ENCODE peak calls at places on chromosomes 7 and 10, in four cellular contexts. L is MM.1S; O is fibroblast of lung; G is CD8-positive, alpha-beta T cell. X is an unnamed sample. For H3K36me3 and H3K4me1, the result is how much of the 10 kb centered on the place peaks cover.

GRCh38 chr7:38660427-38661099 is 29.4 kb upstream of the AMPH start:
- DNase-seq in O (peak), L (peak), G (no peak), X (no peak)

GRCh38 chr10:99983280-99983988 is 26.3 kb downstream of the DNMBP start:
- DNase-seq in L (no peak), G (no peak), O (peak), X (peak)

GRCh38 chr10:96299383-96299782 is 4.9 kb upstream of the DNTT start:
- DNase-seq in G (peak), L (peak), O (no peak), X (no peak)

GRCh38 chr7:105680505-105681187 is 99.4 kb upstream of the EFCAB10 start:
- DNase-seq in O (no peak), G (no peak), L (no peak), X (no peak)

GRCh38 chr10:76618171-76618570 is 1019.4 kb downstream of the KCNMA1 start:
- DNase-seq in O (no peak), L (no peak), G (no peak), X (no peak)

GRCh38 chr10:12194752-12195271 is 879 bp downstream of the NUDT5 start:
- DNase-seq in L (peak), G (peak), O (peak), X (peak)

GRCh38 chr10:131259535-131259934 is 52.0 kb downstream of the TCERG1L start:
- DNase-seq in L (no peak), O (no peak), G (no peak), X (no peak)

GRCh38 chr10:17409170-17409733 is 45.1 kb downstream of the ST8SIA6 start:
- DNase-seq in O (no peak), G (peak), L (peak), X (no peak)

GRCh38 chr10:121080324-121080807 is 229.2 kb downstream of the WDR11 start:
- DNase-seq in L (no peak), G (no peak), O (no peak), X (no peak)

GRCh38 chr7:46215987-46216567 is 295.0 kb upstream of the IGFBP3 start:
- DNase-seq in L (no peak), O (peak), G (no peak), X (peak)

GRCh38 chr10:26269754-26270153 is 53.2 kb downstream of the GAD2 start:
- DNase-seq in G (no peak), L (peak), O (peak), X (no peak)

GRCh38 chr7:85464042-85464651 is 277.3 kb upstream of the SEMA3D start:
- DNase-seq in O (no peak), G (no peak), L (peak), X (no peak)

GRCh38 chr7:120609136-120609753 is 248.7 kb downstream of the TSPAN12 start:
- DNase-seq in O (no peak), G (no peak), L (no peak), X (no peak)

GRCh38 chr10:72375173-72375572 is 20.5 kb upstream of the DNAJB12 start:
- DNase-seq in L (no peak), G (no peak), O (peak), X (no peak)

GRCh38 chr7:100572281-100572948 is 1.3 kb downstream of the SAP25 start:
- DNase-seq in O (no peak), L (no peak), G (no peak), X (no peak)

GRCh38 chr7:119343289-119343688 is 929.7 kb upstream of the KCND2 start:
- DNase-seq in O (no peak), L (no peak), G (no peak), X (no peak)

GRCh38 chr7:91912500-91912899 is 28.2 kb upstream of the AKAP9 start:
- DNase-seq in G (no peak), L (no peak), O (peak), X (no peak)

GRCh38 chr7:101134399-101134980 is 7.6 kb downstream of the SERPINE1 start:
- DNase-seq in O (peak), L (no peak), G (no peak), X (no peak)

GRCh38 chr10:120506674-120507073 is 49.6 kb downstream of the PLPP4 start:
- DNase-seq in L (no peak), G (no peak), O (peak), X (no peak)

DNA sequence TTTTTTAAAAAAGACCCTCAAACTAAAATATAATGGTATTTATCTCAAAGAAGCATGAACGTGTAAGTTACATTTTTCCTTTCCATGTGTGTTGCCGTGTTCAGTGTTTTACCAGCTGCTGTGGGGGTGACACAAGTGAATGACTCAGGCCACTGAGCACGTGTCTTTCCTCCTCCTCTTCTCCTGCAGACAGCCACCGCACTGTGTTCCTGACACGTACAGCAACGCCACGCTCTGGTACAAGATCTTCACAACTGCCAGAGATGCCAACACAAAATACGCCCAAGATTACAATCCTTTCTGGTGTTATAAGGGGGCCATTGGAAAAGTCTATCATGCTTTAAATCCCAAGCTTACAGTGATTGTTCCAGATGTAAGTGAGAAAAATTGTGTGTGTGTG is 29.7 kb downstream of the TMEM248 start:
- DNase-seq in G (no peak), O (peak), L (no peak), X (no peak)
- H3K36me3 ChIP-seq in G (half or more), O (under half), L (under half), X (under half)

GRCh38 chr10:80878330-80878729 is 340.6 kb downstream of the SH2D4B start:
- DNase-seq in L (no peak), O (no peak), G (no peak), X (no peak)
- TF ChIP-seq CTCF in L (no peak), O (no peak), G (no peak), X (no peak)

GRCh38 chr10:114683162-114683561 is 25.1 kb upstream of the ABLIM1 start:
- DNase-seq in G (no peak), L (no peak), O (peak), X (no peak)

GRCh38 chr10:114684822-114685209 is 26.7 kb upstream of the ABLIM1 start:
- DNase-seq in L (no peak), G (no peak), O (peak), X (peak)

GRCh38 chr10:114684085-114684821 is 26.2 kb upstream of the ABLIM1 start:
- DNase-seq in O (peak), L (no peak), G (no peak), X (peak)

GRCh38 chr10:114682532-114682931 is 24.5 kb upstream of the ABLIM1 start:
- DNase-seq in O (peak), G (no peak), L (no peak), X (no peak)

GRCh38 chr10:114683593-114683992 is 25.5 kb upstream of the ABLIM1 start:
- DNase-seq in G (no peak), L (no peak), O (no peak), X (no peak)
- H3K4me1 ChIP-seq in G (under half), L (under half), O (under half), X (under half)

DNA sequence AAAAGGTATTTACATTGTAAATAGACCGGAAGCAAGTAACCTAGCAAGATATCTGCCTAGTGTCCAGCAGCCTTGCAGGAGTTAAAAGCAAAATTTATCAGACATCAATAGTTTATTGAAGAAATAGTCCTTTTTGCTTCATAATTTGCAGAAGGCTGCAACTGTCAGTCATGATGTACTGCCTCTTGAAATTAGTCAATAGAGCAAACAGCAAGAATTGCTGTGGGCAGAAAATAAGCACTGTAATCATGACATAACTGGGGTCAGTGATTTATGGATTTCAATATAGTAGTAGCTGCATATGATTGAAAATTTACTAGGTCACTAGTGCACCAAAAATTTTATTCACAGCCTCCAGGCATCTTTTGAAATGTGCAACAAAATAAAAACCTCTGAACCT is 23.2 kb downstream of the GLRX3 start:
- DNase-seq in G (no peak), L (no peak), O (no peak), X (no peak)
- H3K36me3 ChIP-seq in G (under half), L (under half), O (under half), X (under half)